ENCODE peak calls at places on chromosomes 2 and 18, in eight cellular contexts. One of them, this sample, is unnamed.

GRCh38 chr2:126902152-126902835 is 3.6 kb downstream of the TEX51 start:
- DNase-seq in SW480: no peak
- DNase-seq in hippocampal formation: no peak
- DNase-seq in left lobe of liver: peak
- DNase-seq in Kasumi-1: no peak
- DNase-seq in hypothalamus: no peak
- DNase-seq in ovary: no peak
- DNase-seq in left ventricle myocardium superior: no peak
- DNase-seq in this sample: no peak

GRCh38 chr2:74696758-74697327 is 42.8 kb downstream of the SEMA4F start:
- DNase-seq in SW480: no peak
- DNase-seq in hippocampal formation: no peak
- DNase-seq in left lobe of liver: no peak
- DNase-seq in Kasumi-1: no peak
- DNase-seq in hypothalamus: no peak
- DNase-seq in ovary: no peak
- DNase-seq in left ventricle myocardium superior: no peak
- DNase-seq in this sample: no peak

GRCh38 chr2:64641585-64641984 is 12.1 kb downstream of the SERTAD2 start:
- DNase-seq in SW480: no peak
- DNase-seq in hippocampal formation: no peak
- DNase-seq in left lobe of liver: no peak
- DNase-seq in Kasumi-1: no peak
- DNase-seq in hypothalamus: no peak
- DNase-seq in ovary: no peak
- DNase-seq in left ventricle myocardium superior: no peak
- DNase-seq in this sample: no peak

GRCh38 chr18:79941473-79942119 is 9.9 kb downstream of the SLC66A2 start:
- DNase-seq in SW480: no peak
- DNase-seq in hippocampal formation: no peak
- DNase-seq in left lobe of liver: peak
- DNase-seq in Kasumi-1: no peak
- DNase-seq in hypothalamus: no peak
- DNase-seq in ovary: no peak
- DNase-seq in left ventricle myocardium superior: no peak
- DNase-seq in this sample: no peak

GRCh38 chr18:3305354-3305762 is 43.4 kb downstream of the MYL12B start:
- DNase-seq in SW480: peak
- DNase-seq in hippocampal formation: no peak
- DNase-seq in left lobe of liver: no peak
- DNase-seq in Kasumi-1: peak
- DNase-seq in hypothalamus: no peak
- DNase-seq in ovary: no peak
- DNase-seq in left ventricle myocardium superior: no peak
- DNase-seq in this sample: no peak

GRCh38 chr18:53649621-53650020 is 574.8 kb downstream of the MBD2 start:
- DNase-seq in SW480: no peak
- DNase-seq in hippocampal formation: no peak
- DNase-seq in left lobe of liver: no peak
- DNase-seq in Kasumi-1: no peak
- DNase-seq in hypothalamus: no peak
- DNase-seq in ovary: no peak
- DNase-seq in left ventricle myocardium superior: no peak
- DNase-seq in this sample: no peak

GRCh38 chr2:20599001-20599600 is 51.8 kb downstream of the HS1BP3 start:
- DNase-seq in SW480: no peak
- DNase-seq in hippocampal formation: peak
- DNase-seq in left lobe of liver: peak
- DNase-seq in Kasumi-1: no peak
- DNase-seq in hypothalamus: peak
- DNase-seq in ovary: peak
- DNase-seq in left ventricle myocardium superior: peak
- DNase-seq in this sample: no peak

GRCh38 chr2:28419705-28420270 is 27.1 kb downstream of the FOSL2 start:
- DNase-seq in SW480: no peak
- DNase-seq in hippocampal formation: no peak
- DNase-seq in left lobe of liver: no peak
- DNase-seq in Kasumi-1: no peak
- DNase-seq in hypothalamus: no peak
- DNase-seq in ovary: no peak
- DNase-seq in left ventricle myocardium superior: no peak
- DNase-seq in this sample: no peak

GRCh38 chr2:9574314-9574713 is 18.7 kb upstream of the ADAM17 start:
- DNase-seq in SW480: no peak
- DNase-seq in hippocampal formation: no peak
- DNase-seq in left lobe of liver: no peak
- DNase-seq in Kasumi-1: no peak
- DNase-seq in hypothalamus: no peak
- DNase-seq in ovary: no peak
- DNase-seq in left ventricle myocardium superior: no peak
- DNase-seq in this sample: no peak

GRCh38 chr2:49045083-49045482 is 109.2 kb downstream of the FSHR start:
- DNase-seq in SW480: no peak
- DNase-seq in hippocampal formation: no peak
- DNase-seq in left lobe of liver: no peak
- DNase-seq in Kasumi-1: no peak
- DNase-seq in hypothalamus: no peak
- DNase-seq in ovary: no peak
- DNase-seq in left ventricle myocardium superior: no peak
- DNase-seq in this sample: no peak

GRCh38 chr2:44656460-44656859 is 285.0 kb upstream of the SIX3 start:
- DNase-seq in SW480: no peak
- DNase-seq in hippocampal formation: no peak
- DNase-seq in left lobe of liver: no peak
- DNase-seq in Kasumi-1: no peak
- DNase-seq in hypothalamus: no peak
- DNase-seq in ovary: no peak
- DNase-seq in left ventricle myocardium superior: no peak
- DNase-seq in this sample: no peak

GRCh38 chr18:37524546-37525301 is 40.9 kb downstream of the CELF4 start:
- DNase-seq in SW480: no peak
- DNase-seq in hippocampal formation: no peak
- DNase-seq in left lobe of liver: no peak
- DNase-seq in Kasumi-1: no peak
- DNase-seq in hypothalamus: no peak
- DNase-seq in ovary: no peak
- DNase-seq in left ventricle myocardium superior: no peak
- DNase-seq in this sample: no peak

GRCh38 chr18:13374096-13374467 is 155.5 kb downstream of the LDLRAD4 start:
- DNase-seq in SW480: no peak
- DNase-seq in hippocampal formation: no peak
- DNase-seq in left lobe of liver: peak
- DNase-seq in Kasumi-1: no peak
- DNase-seq in hypothalamus: no peak
- DNase-seq in ovary: no peak
- DNase-seq in left ventricle myocardium superior: no peak
- DNase-seq in this sample: no peak

GRCh38 chr2:120470041-120470716 is 124.2 kb downstream of the INHBB start:
- DNase-seq in SW480: peak
- DNase-seq in hippocampal formation: no peak
- DNase-seq in left lobe of liver: peak
- DNase-seq in Kasumi-1: peak
- DNase-seq in hypothalamus: no peak
- DNase-seq in ovary: peak
- DNase-seq in left ventricle myocardium superior: peak
- DNase-seq in this sample: peak

GRCh38 chr2:215607790-215608189 is 171.9 kb upstream of the FN1 start:
- DNase-seq in SW480: no peak
- DNase-seq in hippocampal formation: no peak
- DNase-seq in left lobe of liver: no peak
- DNase-seq in Kasumi-1: no peak
- DNase-seq in hypothalamus: no peak
- DNase-seq in ovary: no peak
- DNase-seq in left ventricle myocardium superior: no peak
- DNase-seq in this sample: no peak

GRCh38 chr2:108910541-108911396 is 78.3 kb downstream of the EDAR start:
- DNase-seq in SW480: no peak
- DNase-seq in hippocampal formation: no peak
- DNase-seq in left lobe of liver: peak
- DNase-seq in Kasumi-1: no peak
- DNase-seq in hypothalamus: no peak
- DNase-seq in ovary: no peak
- DNase-seq in left ventricle myocardium superior: no peak
- DNase-seq in this sample: no peak

GRCh38 chr2:234988491-234988890 is 36.7 kb downstream of the SH3BP4 start:
- DNase-seq in SW480: no peak
- DNase-seq in hippocampal formation: no peak
- DNase-seq in left lobe of liver: no peak
- DNase-seq in Kasumi-1: no peak
- DNase-seq in hypothalamus: no peak
- DNase-seq in ovary: no peak
- DNase-seq in left ventricle myocardium superior: no peak
- DNase-seq in this sample: no peak

GRCh38 chr2:5121677-5122076 is 570.5 kb upstream of the SOX11 start:
- DNase-seq in SW480: peak
- DNase-seq in hippocampal formation: no peak
- DNase-seq in left lobe of liver: no peak
- DNase-seq in Kasumi-1: no peak
- DNase-seq in hypothalamus: no peak
- DNase-seq in ovary: no peak
- DNase-seq in left ventricle myocardium superior: no peak
- DNase-seq in this sample: no peak

GRCh38 chr2:217835931-217836881 is 166.6 kb downstream of the TNS1 start:
- DNase-seq in SW480: no peak
- DNase-seq in hippocampal formation: no peak
- DNase-seq in left lobe of liver: no peak
- DNase-seq in Kasumi-1: no peak
- DNase-seq in hypothalamus: no peak
- DNase-seq in ovary: no peak
- DNase-seq in left ventricle myocardium superior: peak
- DNase-seq in this sample: peak

GRCh38 chr2:238869293-238870124 is 21.6 kb downstream of the TWIST2 start:
- DNase-seq in SW480: peak
- DNase-seq in hippocampal formation: no peak
- DNase-seq in left lobe of liver: no peak
- DNase-seq in Kasumi-1: no peak
- DNase-seq in hypothalamus: no peak
- DNase-seq in ovary: no peak
- DNase-seq in left ventricle myocardium superior: no peak
- DNase-seq in this sample: no peak

GRCh38 chr2:134108124-134108523 is 145.7 kb upstream of the MGAT5 start:
- DNase-seq in SW480: no peak
- DNase-seq in hippocampal formation: no peak
- DNase-seq in left lobe of liver: no peak
- DNase-seq in Kasumi-1: peak
- DNase-seq in hypothalamus: no peak
- DNase-seq in ovary: no peak
- DNase-seq in left ventricle myocardium superior: no peak
- DNase-seq in this sample: no peak

GRCh38 chr2:158099716-158100115 is 2.0 kb upstream of the UPP2 start:
- DNase-seq in SW480: no peak
- DNase-seq in hippocampal formation: no peak
- DNase-seq in left lobe of liver: peak
- DNase-seq in Kasumi-1: no peak
- DNase-seq in hypothalamus: no peak
- DNase-seq in ovary: no peak
- DNase-seq in left ventricle myocardium superior: no peak
- DNase-seq in this sample: no peak

GRCh38 chr2:109614715-109615636 is 812 bp downstream of the SOWAHC start:
- DNase-seq in SW480: peak
- DNase-seq in hippocampal formation: no peak
- DNase-seq in left lobe of liver: peak
- DNase-seq in Kasumi-1: no peak
- DNase-seq in hypothalamus: no peak
- DNase-seq in ovary: peak
- DNase-seq in left ventricle myocardium superior: peak
- DNase-seq in this sample: no peak

GRCh38 chr2:43426305-43427031 is 169.4 kb downstream of the THADA start:
- DNase-seq in SW480: peak
- DNase-seq in hippocampal formation: peak
- DNase-seq in left lobe of liver: peak
- DNase-seq in Kasumi-1: peak
- DNase-seq in hypothalamus: no peak
- DNase-seq in ovary: no peak
- DNase-seq in left ventricle myocardium superior: no peak
- DNase-seq in this sample: no peak

GRCh38 chr2:218406949-218407703 is 7.5 kb downstream of the CTDSP1 start:
- DNase-seq in SW480: peak
- DNase-seq in hippocampal formation: peak
- DNase-seq in left lobe of liver: peak
- DNase-seq in Kasumi-1: peak
- DNase-seq in hypothalamus: peak
- DNase-seq in ovary: peak
- DNase-seq in left ventricle myocardium superior: peak
- DNase-seq in this sample: no peak

GRCh38 chr18:48787523-48788151 is 163.1 kb downstream of the SMAD7 start:
- DNase-seq in SW480: no peak
- DNase-seq in hippocampal formation: no peak
- DNase-seq in left lobe of liver: peak
- DNase-seq in Kasumi-1: no peak
- DNase-seq in hypothalamus: no peak
- DNase-seq in ovary: peak
- DNase-seq in left ventricle myocardium superior: no peak
- DNase-seq in this sample: no peak

GRCh38 chr18:76495435-76496199 is 575 bp upstream of the ZNF516 start:
- DNase-seq in SW480: peak
- DNase-seq in hippocampal formation: no peak
- DNase-seq in left lobe of liver: no peak
- DNase-seq in Kasumi-1: peak
- DNase-seq in hypothalamus: no peak
- DNase-seq in ovary: peak
- DNase-seq in left ventricle myocardium superior: peak
- DNase-seq in this sample: no peak

GRCh38 chr18:55079481-55080350 is 120.5 kb upstream of the CCDC68 start:
- DNase-seq in SW480: no peak
- DNase-seq in hippocampal formation: no peak
- DNase-seq in left lobe of liver: no peak
- DNase-seq in Kasumi-1: no peak
- DNase-seq in hypothalamus: no peak
- DNase-seq in ovary: peak
- DNase-seq in left ventricle myocardium superior: peak
- DNase-seq in this sample: no peak

GRCh38 chr2:234979204-234980167 is 27.7 kb downstream of the SH3BP4 start:
- DNase-seq in SW480: peak
- DNase-seq in hippocampal formation: no peak
- DNase-seq in left lobe of liver: no peak
- DNase-seq in Kasumi-1: no peak
- DNase-seq in hypothalamus: no peak
- DNase-seq in ovary: no peak
- DNase-seq in left ventricle myocardium superior: peak
- DNase-seq in this sample: no peak

GRCh38 chr2:213122730-213123129 is 28.7 kb downstream of the IKZF2 start:
- DNase-seq in SW480: no peak
- DNase-seq in hippocampal formation: no peak
- DNase-seq in left lobe of liver: no peak
- DNase-seq in Kasumi-1: no peak
- DNase-seq in hypothalamus: no peak
- DNase-seq in ovary: no peak
- DNase-seq in left ventricle myocardium superior: no peak
- DNase-seq in this sample: peak

GRCh38 chr18:60549338-60549960 is 176.9 kb upstream of the MC4R start:
- DNase-seq in SW480: peak
- DNase-seq in hippocampal formation: no peak
- DNase-seq in left lobe of liver: no peak
- DNase-seq in Kasumi-1: peak
- DNase-seq in hypothalamus: no peak
- DNase-seq in ovary: no peak
- DNase-seq in left ventricle myocardium superior: no peak
- DNase-seq in this sample: no peak

GRCh38 chr2:207491954-207492353 is 37.8 kb upstream of the CREB1 start:
- DNase-seq in SW480: no peak
- DNase-seq in hippocampal formation: no peak
- DNase-seq in left lobe of liver: no peak
- DNase-seq in Kasumi-1: no peak
- DNase-seq in hypothalamus: no peak
- DNase-seq in ovary: no peak
- DNase-seq in left ventricle myocardium superior: no peak
- DNase-seq in this sample: no peak

GRCh38 chr2:240437181-240437860 is 1.9 kb downstream of the GPC1 start:
- DNase-seq in SW480: no peak
- DNase-seq in hippocampal formation: no peak
- DNase-seq in left lobe of liver: no peak
- DNase-seq in Kasumi-1: no peak
- DNase-seq in hypothalamus: no peak
- DNase-seq in ovary: peak
- DNase-seq in left ventricle myocardium superior: peak
- DNase-seq in this sample: no peak

GRCh38 chr2:163347982-163348842 is 387.6 kb downstream of the FIGN start:
- DNase-seq in SW480: no peak
- DNase-seq in hippocampal formation: peak
- DNase-seq in left lobe of liver: peak
- DNase-seq in Kasumi-1: peak
- DNase-seq in hypothalamus: peak
- DNase-seq in ovary: peak
- DNase-seq in left ventricle myocardium superior: peak
- DNase-seq in this sample: no peak